ENCODE peak calls at places on chromosomes 16 and 17, in six cellular contexts. E is T1000; L is stimulated activated CD8-positive, alpha-beta memory T cell treated with anti-CD3 and anti-CD28 coated beads, Interleukin-2, amount 100 ng/mL, for 48 hours; U is CD4-positive, alpha-beta memory T cell; F is T-cell; C is stimulated activated CD4-positive, alpha-beta T cell treated with anti-CD3 and anti-CD28 coated beads, Interleukin-4, amount 100 ng/mL, for 24 hours. K is an unnamed sample.

GRCh38 chr16:48081656-48082055 is 74.1 kb downstream of the ABCC12 start:
- DNase-seq in E (peak), L (no peak), U (no peak), F (no peak), C (no peak), K (no peak)

GRCh38 chr16:17106243-17106791 is 364.4 kb downstream of the XYLT1 start:
- DNase-seq in E (no peak), L (no peak), U (no peak), F (no peak), C (no peak), K (no peak)

GRCh38 chr16:4624827-4625616 is 396 bp downstream of the MGRN1 start:
- DNase-seq in E (peak), L (peak), U (peak), F (peak), C (peak), K (peak)

GRCh38 chr16:396605-397004 is 394 bp upstream of the NME4 start:
- DNase-seq in E (no peak), L (no peak), U (no peak), F (no peak), C (no peak), K (no peak)

GRCh38 chr16:1277945-1278282 is 22.0 kb downstream of the TPSD1 start:
- DNase-seq in E (no peak), L (no peak), U (no peak), F (no peak), C (no peak), K (no peak)

GRCh38 chr16:80946481-80946880 is 60.2 kb downstream of the CMC2 start:
- DNase-seq in E (no peak), L (no peak), U (no peak), F (no peak), C (no peak), K (no peak)

GRCh38 chr16:47470810-47471209 is 9.7 kb downstream of the PHKB start:
- DNase-seq in E (no peak), L (no peak), U (no peak), F (no peak), C (no peak), K (no peak)

GRCh38 chr16:20689668-20690067 is 7.8 kb downstream of the ACSM1 start:
- DNase-seq in E (no peak), L (no peak), U (no peak), F (no peak), C (no peak), K (no peak)

GRCh38 chr16:78170360-78170928 is 71.0 kb downstream of the WWOX start:
- DNase-seq in E (no peak), L (no peak), U (no peak), F (no peak), C (no peak), K (no peak)

GRCh38 chr16:12532871-12533610 is 270.6 kb downstream of the CPPED1 start:
- DNase-seq in E (no peak), L (no peak), U (peak), F (peak), C (peak), K (peak)

GRCh38 chr16:84726670-84727467 is 27.1 kb downstream of the USP10 start:
- DNase-seq in E (no peak), L (peak), U (no peak), F (no peak), C (peak), K (no peak)

GRCh38 chr17:74295625-74296547 is 21.9 kb downstream of the DNAI2 start:
- DNase-seq in E (no peak), L (no peak), U (no peak), F (no peak), C (no peak), K (no peak)

GRCh38 chr16:24977673-24978065 is 37.5 kb downstream of the ARHGAP17 start:
- DNase-seq in E (no peak), L (no peak), U (no peak), F (no peak), C (no peak), K (no peak)

GRCh38 chr17:79461041-79461440 is 149.8 kb downstream of the RBFOX3 start:
- DNase-seq in E (no peak), L (no peak), U (no peak), F (no peak), C (no peak), K (no peak)

GRCh38 chr16:77899416-77899815 is 111.1 kb downstream of the VAT1L start:
- DNase-seq in E (no peak), L (no peak), U (no peak), F (no peak), C (no peak), K (no peak)

GRCh38 chr17:37570527-37571093 is 38.6 kb downstream of the SYNRG start:
- DNase-seq in E (no peak), L (peak), U (peak), F (peak), C (peak), K (no peak)

GRCh38 chr17:64130559-64131001 is 636 bp upstream of the ERN1 start:
- DNase-seq in E (peak), L (no peak), U (no peak), F (peak), C (peak), K (no peak)

GRCh38 chr17:27741361-27741861 is 58.9 kb downstream of the NOS2 start:
- DNase-seq in E (no peak), L (no peak), U (no peak), F (no peak), C (no peak), K (no peak)

GRCh38 chr17:35932576-35932975 is 2.0 kb upstream of the RDM1 start:
- DNase-seq in E (no peak), L (no peak), U (no peak), F (no peak), C (no peak), K (no peak)

GRCh38 chr16:85206472-85207356 is 94.4 kb upstream of the CIBAR2 start:
- DNase-seq in E (no peak), L (no peak), U (no peak), F (no peak), C (no peak), K (no peak)

GRCh38 chr16:12141073-12141472 is 164.5 kb downstream of the SNX29 start:
- DNase-seq in E (no peak), L (no peak), U (no peak), F (no peak), C (no peak), K (no peak)

GRCh38 chr16:54632322-54632721 is 298.3 kb upstream of the IRX5 start:
- DNase-seq in E (no peak), L (no peak), U (no peak), F (no peak), C (no peak), K (no peak)

GRCh38 chr17:6775871-6776405 is at the start of gene FBXO39:
- DNase-seq in E (no peak), L (no peak), U (no peak), F (no peak), C (no peak), K (no peak)